ENCODE peak calls at places on chromosomes 7 and 10, in nine cellular contexts. S, A, U, E, Y, V, M, P and N are unnamed samples.

GRCh38 chr7:26853788-26854393 is 10.5 kb downstream of the SKAP2 start:
- DNase-seq in U (peak; percentile 56), P (no peak), M (no peak), V (peak; percentile 7), A (peak; percentile 17), Y (no peak), S (peak; percentile 42), E (no peak), N (no peak)

GRCh38 chr7:107012691-107013090 is 31.8 kb upstream of the PRKAR2B start:
- DNase-seq in V (no peak), U (no peak), A (no peak), Y (no peak), E (no peak), M (no peak), S (no peak), P (no peak), N (no peak)

GRCh38 chr10:70404906-70405824 is 1.2 kb downstream of the EIF4EBP2 start:
- DNase-seq in Y (no peak), U (peak; percentile 70), V (peak; percentile 62), M (peak; percentile 91), P (peak; percentile 64), S (peak; percentile 61), E (no peak), A (peak; percentile 99), N (peak; percentile 73)

GRCh38 chr10:131003455-131003854 is 308.1 kb downstream of the TCERG1L start:
- DNase-seq in V (no peak), E (no peak), P (no peak), M (no peak), S (no peak), U (no peak), A (no peak), Y (no peak), N (no peak)

GRCh38 chr7:20276705-20277472 is 53.8 kb upstream of the ITGB8 start:
- DNase-seq in P (no peak), E (no peak), V (no peak), Y (no peak), M (no peak), A (no peak), S (no peak), U (no peak), N (no peak)

GRCh38 chr7:1058821-1059199 is 14.5 kb downstream of the GPR146 start:
- DNase-seq in P (no peak), A (no peak), V (no peak), S (no peak), M (no peak), U (no peak), E (no peak), Y (no peak), N (no peak)

GRCh38 chr7:1027285-1028043 is 16.9 kb upstream of the GPR146 start:
- DNase-seq in P (no peak), A (no peak), U (peak; percentile 33), M (peak; percentile 59), E (no peak), Y (no peak), S (no peak), V (peak; percentile 9), N (no peak)

GRCh38 chr10:83078160-83078559 is 1061.1 kb upstream of the GHITM start:
- DNase-seq in Y (no peak), A (no peak), S (peak; percentile 24), P (peak; percentile 8), M (no peak), U (no peak), E (no peak), V (no peak), N (no peak)

GRCh38 chr10:3292601-3293000 is 120.0 kb upstream of the PITRM1 start:
- DNase-seq in V (no peak), M (no peak), E (no peak), Y (no peak), U (no peak), A (no peak), P (peak; percentile 71), S (no peak), N (no peak)

GRCh38 chr7:1708640-1709249 is 38.7 kb downstream of the ELFN1 start:
- DNase-seq in E (no peak), S (no peak), V (no peak), Y (no peak), P (no peak), A (no peak), M (peak; percentile 29), U (peak; percentile 2), N (no peak)

GRCh38 chr10:22554481-22555182 is 159.7 kb downstream of the PIP4K2A start:
- DNase-seq in E (no peak), V (no peak), A (peak; percentile 73), Y (no peak), S (no peak), U (no peak), M (peak; percentile 81), P (no peak), N (no peak)

GRCh38 chr10:124354411-124355382 is 64.0 kb downstream of the OAT start:
- DNase-seq in P (no peak), V (peak; percentile 69), S (peak; percentile 48), E (no peak), Y (peak; percentile 44), U (peak; percentile 61), A (peak; percentile 62), M (peak; percentile 74), N (peak; percentile 50)

GRCh38 chr10:91313761-91314520 is 93.5 kb downstream of the PCGF5 start:
- DNase-seq in Y (no peak), S (no peak), A (peak; percentile 75), P (no peak), M (no peak), V (peak; percentile 16), E (no peak), U (peak; percentile 26), N (peak; percentile 26)

GRCh38 chr10:11861341-11861740 is 38.2 kb downstream of the PROSER2 start:
- DNase-seq in M (no peak), Y (no peak), S (no peak), E (no peak), U (no peak), V (no peak), A (no peak), P (no peak), N (no peak)

GRCh38 chr10:132442636-132443035 is 45.6 kb downstream of the PWWP2B start:
- DNase-seq in U (no peak), E (no peak), A (no peak), V (no peak), P (no peak), Y (no peak), M (no peak), S (no peak), N (no peak)